ENCODE peak calls at places on chromosomes 11 and 22, in nine cellular contexts. O is breast epithelium, C is psoas muscle, X is mucosa of descending colon, I is GM23338, J is right atrium auricular region, P is IMR-90, Y is body of pancreas, G is mesendoderm. T is an unnamed sample.

GRCh38 chr11:71331631-71332030 is 79.3 kb upstream of the SHANK2 start:
- DNase-seq in O (no peak), C (no peak), X (no peak), I (no peak), J (no peak), P (no peak), Y (no peak), G (no peak), T (no peak)

GRCh38 chr11:75733346-75734107 is 15.9 kb downstream of the MOGAT2 start:
- DNase-seq in O (no peak), C (no peak), X (no peak), I (no peak), J (no peak), P (no peak), Y (no peak), G (no peak), T (no peak)

GRCh38 chr11:128468106-128468505 is 119.3 kb downstream of the ETS1 start:
- DNase-seq in O (no peak), C (no peak), X (no peak), I (no peak), J (no peak), P (no peak), Y (no peak), G (no peak), T (no peak)

GRCh38 chr22:46084376-46084775 is 66.0 kb upstream of the PPARA start:
- DNase-seq in O (no peak), C (peak; percentile 45), X (no peak), I (no peak), J (no peak), P (no peak), Y (no peak), G (no peak), T (no peak)

GRCh38 chr11:97772696-97773095 is 1248.1 kb upstream of the CNTN5 start:
- DNase-seq in O (no peak), C (no peak), X (no peak), I (no peak), J (no peak), P (no peak), Y (no peak), G (no peak), T (peak; percentile 42)

GRCh38 chr11:7031346-7031957 is 11.2 kb downstream of the NLRP14 start:
- DNase-seq in O (no peak), C (no peak), X (no peak), I (no peak), J (no peak), P (no peak), Y (no peak), G (no peak), T (no peak)

GRCh38 chr11:34963351-34963750 is 46.9 kb downstream of the PDHX start:
- DNase-seq in O (no peak), C (no peak), X (no peak), I (no peak), J (no peak), P (no peak), Y (no peak), G (no peak), T (no peak)

GRCh38 chr11:47856186-47856585 is 8.0 kb upstream of the NUP160 start:
- DNase-seq in O (no peak), C (no peak), X (no peak), I (no peak), J (no peak), P (peak; percentile 58), Y (no peak), G (no peak), T (no peak)

GRCh38 chr11:32817181-32817842 is 12.4 kb upstream of the PRRG4 start:
- DNase-seq in O (no peak), C (no peak), X (no peak), I (no peak), J (no peak), P (no peak), Y (no peak), G (no peak), T (no peak)

GRCh38 chr22:39567135-39567946 is 3.2 kb upstream of the CACNA1I start:
- DNase-seq in O (no peak), C (no peak), X (no peak), I (peak; percentile 24), J (no peak), P (no peak), Y (no peak), G (no peak), T (no peak)

GRCh38 chr22:25388866-25389540 is 169.6 kb downstream of the CRYBB2 start:
- DNase-seq in O (no peak), C (no peak), X (no peak), I (no peak), J (no peak), P (no peak), Y (no peak), G (peak; percentile 18), T (no peak)

GRCh38 chr22:37711490-37711889 is 14.6 kb downstream of the TRIOBP start:
- DNase-seq in O (no peak), C (no peak), X (no peak), I (no peak), J (no peak), P (no peak), Y (no peak), G (no peak), T (no peak)

GRCh38 chr22:37714634-37715033 is 17.8 kb downstream of the TRIOBP start:
- DNase-seq in O (no peak), C (no peak), X (no peak), I (no peak), J (no peak), P (no peak), Y (no peak), G (no peak), T (no peak)

GRCh38 chr22:37715760-37716159 is 18.9 kb downstream of the TRIOBP start:
- DNase-seq in O (no peak), C (no peak), X (no peak), I (no peak), J (no peak), P (no peak), Y (no peak), G (no peak), T (no peak)

GRCh38 chr22:37716708-37717107 is 19.9 kb downstream of the TRIOBP start:
- DNase-seq in O (no peak), C (no peak), X (no peak), I (no peak), J (no peak), P (peak; percentile 33), Y (no peak), G (no peak), T (no peak)

DNA sequence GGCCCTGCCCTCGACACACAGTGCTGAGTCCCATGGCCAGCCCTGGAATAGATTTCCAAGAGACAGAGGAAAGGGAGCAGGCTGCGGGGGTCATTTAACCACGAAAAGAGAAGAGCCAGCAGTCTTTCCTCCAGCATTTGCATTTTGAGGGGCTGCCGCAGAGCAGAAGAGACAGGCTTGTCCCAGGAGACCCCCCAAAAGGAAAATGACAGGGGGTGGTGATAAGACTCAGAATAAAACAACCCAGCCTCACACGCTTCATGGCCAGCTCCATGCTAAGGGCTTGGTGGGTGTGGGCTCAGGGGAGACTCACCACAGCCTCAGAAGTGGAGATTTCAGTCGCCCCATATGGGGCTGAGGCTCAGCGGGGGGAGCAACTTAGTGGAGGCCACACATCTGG is 16.9 kb downstream of the TRIOBP start:
- DNase-seq in O (no peak), C (no peak), X (no peak), I (no peak), J (no peak), P (no peak), Y (no peak), G (no peak), T (no peak)
- H3K4me3 ChIP-seq in O (no peak overlapping the region), C (no peak overlapping the region), X (no peak overlapping the region), I (no peak overlapping the region), J (no peak overlapping the region), P (no peak overlapping the region), Y (no peak overlapping the region), G (no peak overlapping the region), T (no peak overlapping the region)

GRCh38 chr22:50483106-50483505 is 1.8 kb downstream of the ADM2 start:
- DNase-seq in O (no peak), C (no peak), X (no peak), I (no peak), J (no peak), P (no peak), Y (no peak), G (no peak), T (no peak)
- H3K36me3 ChIP-seq in O (no peaks in the 10 kb centered on the region), C (no peaks in the 10 kb centered on the region), X (no peaks in the 10 kb centered on the region), I (no peaks in the 10 kb centered on the region), J (no peaks in the 10 kb centered on the region), P (peaks cover 4% of the 10 kb centered on the region), Y (no peaks in the 10 kb centered on the region), G (no peaks in the 10 kb centered on the region), T (no peaks in the 10 kb centered on the region)

GRCh38 chr22:24059793-24060192 is 48.7 kb downstream of the CABIN1 start:
- DNase-seq in O (no peak), C (no peak), X (no peak), I (no peak), J (no peak), P (no peak), Y (no peak), G (no peak), T (no peak)
- H3K4me3 ChIP-seq in O (no peak overlapping the region), C (no peak overlapping the region), X (no peak overlapping the region), I (no peak overlapping the region), J (no peak overlapping the region), P (no peak overlapping the region), Y (no peak overlapping the region), G (no peak overlapping the region), T (no peak overlapping the region)

DNA sequence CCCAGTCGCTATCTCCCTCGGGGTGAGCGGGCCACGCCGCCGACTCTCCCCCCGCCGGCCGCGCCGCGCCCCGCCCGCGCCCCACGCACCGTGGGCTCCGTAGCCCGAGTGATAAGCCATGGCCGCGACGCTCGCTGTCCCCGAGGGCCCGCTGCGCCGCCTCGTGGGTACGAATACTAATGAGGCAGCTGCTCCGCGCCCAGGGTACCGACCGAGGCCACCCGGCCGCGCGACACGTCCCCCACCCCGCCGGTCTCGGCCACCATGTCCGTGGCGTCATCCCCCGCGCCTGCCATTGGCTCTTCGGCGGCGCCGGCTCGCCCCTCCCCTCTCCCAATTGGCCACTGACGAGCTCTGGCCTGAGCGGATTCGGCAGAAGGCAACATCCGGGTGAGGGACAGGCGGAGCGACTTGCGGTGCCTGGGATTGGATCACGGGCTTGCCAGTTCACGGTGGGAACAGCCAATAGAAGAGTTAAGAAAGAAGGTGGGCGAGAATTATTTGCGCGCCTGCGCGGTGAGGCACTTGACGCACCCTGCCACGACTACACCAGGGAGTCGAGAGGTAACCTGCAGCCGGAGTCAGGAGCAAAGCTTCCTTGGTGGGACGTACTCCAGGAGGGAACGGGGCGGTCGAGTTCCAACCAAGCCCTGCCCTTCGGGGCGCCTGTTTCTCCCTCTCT is at the start of gene YIF1A:
- DNase-seq in O (peak; percentile 99), C (peak; percentile 100), X (peak; percentile 98), I (peak; percentile 99), J (peak; percentile 100), P (peak; percentile 100), Y (peak; percentile 100), G (peak; percentile 100), T (peak; percentile 99)
- H3K36me3 ChIP-seq in O (no peaks in the 10 kb centered on the region), C (peaks cover 31% of the 10 kb centered on the region), X (no peaks in the 10 kb centered on the region), I (no peaks in the 10 kb centered on the region), J (peaks cover 8% of the 10 kb centered on the region), P (peaks cover 16% of the 10 kb centered on the region), Y (peaks cover 2% of the 10 kb centered on the region), G (no peaks in the 10 kb centered on the region), T (peaks cover 20% of the 10 kb centered on the region)